ENCODE peak calls at places on chromosomes 1 and 21, in four cellular contexts. E, C, T and R are unnamed samples.

GRCh38 chr21:43321611-43322010 is 105.3 kb downstream of the SIK1 start:
- DNase-seq in E (no peak), C (no peak), T (no peak), R (no peak)

GRCh38 chr21:25887646-25888321 is 153.0 kb downstream of the GABPA start:
- DNase-seq in E (no peak), C (peak; percentile 35), T (no peak), R (no peak)

GRCh38 chr21:35395728-35396127 is 346.6 kb upstream of the RUNX1 start:
- DNase-seq in E (no peak), C (no peak), T (no peak), R (no peak)

GRCh38 chr1:167984886-167985489 is 48.1 kb upstream of the MPC2 start:
- DNase-seq in E (no peak), C (peak; percentile 10), T (no peak), R (no peak)

GRCh38 chr1:156489166-156489934 is 11.2 kb downstream of the MEF2D start:
- DNase-seq in E (no peak), C (no peak), T (no peak), R (peak; percentile 62)

GRCh38 chr1:1197551-1198422 is 8.6 kb downstream of the TNFRSF18 start:
- DNase-seq in E (peak; percentile 68), C (no peak), T (no peak), R (no peak)

GRCh38 chr1:28509705-28510349 is 4.0 kb downstream of the RCC1 start:
- DNase-seq in E (peak; percentile 55), C (no peak), T (no peak), R (peak; percentile 41)

GRCh38 chr1:31435471-31436409 is 22.7 kb downstream of the SERINC2 start:
- DNase-seq in E (peak; percentile 39), C (no peak), T (no peak), R (no peak)

GRCh38 chr1:166974647-166975345 is 544 bp downstream of the ILDR2 start:
- DNase-seq in E (no peak), C (no peak), T (no peak), R (peak; percentile 16)

GRCh38 chr21:37366488-37367300 is at the start of gene DYRK1A:
- DNase-seq in E (peak; percentile 99), C (peak; percentile 98), T (peak; percentile 99), R (peak; percentile 99)

GRCh38 chr1:16621300-16621658 is 7.9 kb upstream of the NBPF1 start:
- DNase-seq in E (no peak), C (no peak), T (no peak), R (no peak)

GRCh38 chr1:36856126-36856525 is 178.2 kb downstream of the GRIK3 start:
- DNase-seq in E (no peak), C (no peak), T (no peak), R (no peak)

GRCh38 chr1:220450927-220451326 is 77.0 kb upstream of the MARK1 start:
- DNase-seq in E (no peak), C (no peak), T (no peak), R (no peak)

GRCh38 chr21:34811368-34811767 is 142.6 kb downstream of the CLIC6 start:
- DNase-seq in E (no peak), C (peak; percentile 41), T (no peak), R (no peak)

GRCh38 chr1:11806307-11806936 is 431 bp downstream of the CLCN6 start:
- DNase-seq in E (no peak), C (no peak), T (peak; percentile 57), R (peak; percentile 38)

GRCh38 chr1:238653693-238654321 is 732.6 kb upstream of the CHRM3 start:
- DNase-seq in E (no peak), C (no peak), T (peak; percentile 53), R (peak; percentile 8)

GRCh38 chr1:35129080-35129479 is 49.9 kb downstream of the ZMYM1 start:
- DNase-seq in E (no peak), C (no peak), T (no peak), R (no peak)

GRCh38 chr1:84944767-84945486 is 51.9 kb upstream of the LPAR3 start:
- DNase-seq in E (no peak), C (peak; percentile 71), T (peak; percentile 89), R (peak; percentile 95)

GRCh38 chr1:223628233-223628632 is 37.3 kb downstream of the CAPN8 start:
- DNase-seq in E (peak; percentile 78), C (peak; percentile 27), T (peak; percentile 36), R (peak; percentile 19)

GRCh38 chr1:8371372-8371991 is 53.6 kb downstream of the SLC45A1 start:
- DNase-seq in E (peak; percentile 65), C (no peak), T (no peak), R (no peak)

GRCh38 chr21:25384782-25385181 is 222.5 kb downstream of the MRPL39 start:
- DNase-seq in E (no peak), C (no peak), T (no peak), R (no peak)

GRCh38 chr1:21337459-21337930 is 47.2 kb upstream of the ECE1 start:
- DNase-seq in E (no peak), C (no peak), T (no peak), R (no peak)

GRCh38 chr1:24100945-24101737 is 10.8 kb downstream of the MYOM3 start:
- DNase-seq in E (no peak), C (no peak), T (no peak), R (no peak)

GRCh38 chr1:207923561-207923960 is 12.6 kb upstream of the CD34 start:
- DNase-seq in E (no peak), C (no peak), T (no peak), R (no peak)

GRCh38 chr1:77899647-77900320 is 11.4 kb downstream of the NEXN start:
- DNase-seq in E (no peak), C (no peak), T (no peak), R (peak; percentile 12)

GRCh38 chr21:41754481-41754891 is 12.4 kb downstream of the RIPK4 start:
- DNase-seq in E (peak; percentile 68), C (peak; percentile 87), T (no peak), R (no peak)

GRCh38 chr1:234643111-234643849 is 33.3 kb upstream of the IRF2BP2 start:
- DNase-seq in E (no peak), C (no peak), T (no peak), R (no peak)

GRCh38 chr21:29166853-29167252 is 36.4 kb downstream of the MAP3K7CL start:
- DNase-seq in E (no peak), C (no peak), T (no peak), R (no peak)

GRCh38 chr1:197017558-197018146 is 40.3 kb downstream of the CFHR5 start:
- DNase-seq in E (no peak), C (no peak), T (no peak), R (no peak)
- H3K4me3 ChIP-seq in E (no peak overlapping the region), C (no peak overlapping the region), T (no peak overlapping the region), R (no peak overlapping the region)

GRCh38 chr1:46205141-46205540 is 2.0 kb downstream of the LURAP1 start:
- DNase-seq in E (no peak), C (no peak), T (no peak), R (no peak)

GRCh38 chr1:46202975-46203737 is at the start of gene LURAP1:
- DNase-seq in E (peak; percentile 92), C (no peak), T (peak; percentile 76), R (peak; percentile 88)

GRCh38 chr1:46204406-46204742 is 1.2 kb downstream of the LURAP1 start:
- DNase-seq in E (peak; percentile 78), C (no peak), T (no peak), R (no peak)

GRCh38 chr1:46205794-46206193 is 2.7 kb downstream of the LURAP1 start:
- DNase-seq in E (no peak), C (no peak), T (no peak), R (no peak)

DNA sequence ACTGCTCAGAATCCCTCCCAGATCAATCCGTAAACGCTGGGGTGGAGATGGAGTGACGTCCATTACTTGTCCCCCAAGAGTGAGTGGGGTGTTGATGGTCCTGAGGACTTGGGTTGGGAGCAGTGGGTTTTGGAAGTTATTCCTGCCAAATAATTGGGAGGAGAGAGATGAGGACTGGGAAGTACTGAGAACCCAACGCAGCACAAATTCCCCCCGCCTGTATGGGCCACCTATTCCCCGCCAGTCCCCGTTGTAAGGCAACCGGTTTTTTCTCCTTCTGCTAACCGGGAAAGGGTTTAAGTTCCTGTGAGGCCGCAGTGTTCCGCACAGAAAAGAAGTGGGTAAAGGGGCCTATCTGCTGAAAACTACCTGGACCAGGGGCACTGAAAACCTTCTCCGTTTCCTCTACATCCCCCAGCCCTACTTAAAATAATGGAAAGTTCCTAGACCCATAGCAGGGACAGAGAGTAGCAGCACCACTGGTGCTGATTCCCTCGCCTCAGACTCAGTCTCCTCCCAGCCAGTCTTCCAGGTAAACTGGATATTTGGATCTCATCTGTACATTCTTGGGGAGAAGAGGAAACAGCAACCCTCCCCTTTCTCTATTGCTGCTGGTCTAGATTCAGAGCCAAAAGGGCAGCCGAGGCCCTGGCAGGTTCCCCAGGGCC is 738 bp downstream of the LURAP1 start:
- DNase-seq in E (no peak), C (no peak), T (no peak), R (no peak)
- H3K4me3 ChIP-seq in E (peak overlapping the region; percentile 7), C (peak overlapping the region; percentile 85), T (peak overlapping the region; percentile 80), R (peak overlapping the region; percentile 68)

GRCh38 chr1:182589520-182589919 is 464 bp upstream of the RNASEL start:
- DNase-seq in E (no peak), C (no peak), T (no peak), R (no peak)
- H3K4me3 ChIP-seq in E (no peak overlapping the region), C (no peak overlapping the region), T (no peak overlapping the region), R (peak overlapping the region; percentile 84)

GRCh38 chr1:205805082-205805711 is 7.8 kb downstream of the SLC41A1 start:
- DNase-seq in E (peak; percentile 72), C (no peak), T (no peak), R (no peak)

GRCh38 chr1:205804605-205805004 is 8.4 kb downstream of the SLC41A1 start:
- DNase-seq in E (no peak), C (no peak), T (no peak), R (no peak)

GRCh38 chr1:205800470-205800869 is 12.5 kb downstream of the SLC41A1 start:
- DNase-seq in E (no peak), C (no peak), T (no peak), R (no peak)

GRCh38 chr1:205800973-205801703 is 11.9 kb downstream of the SLC41A1 start:
- DNase-seq in E (no peak), C (no peak), T (no peak), R (no peak)

DNA sequence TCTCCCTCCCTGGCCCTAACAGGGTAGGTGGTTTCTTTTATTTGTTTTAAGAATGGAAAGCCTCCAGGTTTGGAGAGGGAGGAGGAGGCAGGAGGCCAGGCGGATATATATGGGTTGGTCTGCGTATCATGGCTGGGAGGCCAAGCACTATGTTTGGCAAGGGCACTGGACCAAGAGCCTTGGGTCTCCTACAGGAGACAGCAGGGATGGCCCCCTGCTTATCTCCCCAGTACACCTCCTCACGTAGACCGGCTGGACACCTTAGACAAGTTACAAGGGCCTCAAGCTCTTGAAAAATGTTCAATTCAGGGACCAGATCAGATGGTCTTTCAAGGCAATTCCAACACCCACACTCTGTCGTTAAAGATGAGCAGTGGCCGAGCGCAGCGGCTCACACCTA is 10.9 kb downstream of the SLC41A1 start:
- DNase-seq in E (no peak), C (no peak), T (no peak), R (no peak)
- H3K4me3 ChIP-seq in E (no peak overlapping the region), C (no peak overlapping the region), T (no peak overlapping the region), R (no peak overlapping the region)